ENCODE peak calls at places on chromosomes 7 and 10, in nine cellular contexts. V is A549, K is skeletal muscle cell, D is cardiac muscle cell, E is PC-3, I is fibroblast of lung, J is H7, L is astrocyte, R is MM.1S. O is an unnamed sample.

GRCh38 chr7:12327922-12328321 is 75.7 kb downstream of the VWDE start:
- DNase-seq in E (no peak), D (no peak), R (no peak), J (no peak), I (no peak), K (no peak), V (no peak), L (no peak), O (no peak)

GRCh38 chr10:58360412-58361004 is 24.7 kb upstream of the TFAM start:
- DNase-seq in V (no peak), R (no peak), J (no peak), K (no peak), L (no peak), I (no peak), E (peak), D (no peak), O (no peak)

GRCh38 chr7:141013345-141013715 is 1.4 kb downstream of the MRPS33 start:
- DNase-seq in J (no peak), D (no peak), R (peak), I (no peak), K (no peak), L (no peak), E (no peak), V (no peak), O (no peak)

GRCh38 chr10:106680061-106680460 is 484.4 kb downstream of the SORCS1 start:
- DNase-seq in V (no peak), R (no peak), I (no peak), J (no peak), K (no peak), L (no peak), D (no peak), E (no peak), O (no peak)

GRCh38 chr7:1847260-1848001 is 177.4 kb downstream of the ELFN1 start:
- DNase-seq in K (no peak), L (no peak), J (no peak), D (no peak), I (no peak), R (no peak), E (no peak), V (no peak), O (no peak)

GRCh38 chr10:88440541-88440940 is 142.6 kb downstream of the RNLS start:
- DNase-seq in J (no peak), L (no peak), K (no peak), R (no peak), D (no peak), E (no peak), V (no peak), I (no peak), O (no peak)

GRCh38 chr10:4770766-4771553 is 55.0 kb upstream of the AKR1E2 start:
- DNase-seq in J (no peak), R (no peak), V (peak), D (peak), K (peak), I (peak), E (peak), L (peak), O (peak)

GRCh38 chr7:113444281-113444680 is 325.9 kb upstream of the SMIM30 start:
- DNase-seq in K (no peak), J (no peak), I (no peak), L (no peak), D (no peak), R (no peak), V (no peak), E (no peak), O (no peak)

GRCh38 chr7:7884855-7885254 is 83.7 kb upstream of the GLCCI1 start:
- DNase-seq in E (peak), I (peak), L (peak), K (no peak), R (no peak), D (peak), J (no peak), V (no peak), O (no peak)

GRCh38 chr7:7770228-7770627 is 51.8 kb upstream of the RPA3 start:
- DNase-seq in E (no peak), I (peak), V (no peak), L (peak), K (peak), R (no peak), J (no peak), D (peak), O (no peak)

GRCh38 chr7:41879113-41879385 is 176.2 kb upstream of the INHBA start:
- DNase-seq in J (no peak), L (peak), K (no peak), R (no peak), I (peak), V (no peak), E (no peak), D (peak), O (no peak)

GRCh38 chr10:120945801-120946302 is 94.7 kb downstream of the WDR11 start:
- DNase-seq in J (no peak), V (no peak), R (no peak), K (no peak), D (peak), L (peak), I (peak), E (no peak), O (no peak)

GRCh38 chr10:125151824-125152634 is 8.3 kb downstream of the CTBP2 start:
- DNase-seq in V (no peak), I (no peak), E (no peak), L (no peak), D (no peak), R (no peak), K (no peak), J (peak), O (peak)

GRCh38 chr10:91778485-91778884 is 19.7 kb upstream of the TNKS2 start:
- DNase-seq in R (no peak), K (no peak), I (no peak), V (no peak), J (no peak), L (no peak), D (no peak), E (no peak), O (peak)

GRCh38 chr7:98913612-98914011 is 35.3 kb downstream of the TRRAP start:
- DNase-seq in J (no peak), V (no peak), L (peak), D (no peak), I (peak), R (no peak), K (no peak), E (peak), O (no peak)

GRCh38 chr7:1654738-1655490 is 15.2 kb upstream of the ELFN1 start:
- DNase-seq in E (no peak), V (no peak), K (no peak), R (no peak), I (no peak), J (peak), D (no peak), L (no peak), O (no peak)

GRCh38 chr7:41820117-41820671 is 117.3 kb upstream of the INHBA start:
- DNase-seq in I (no peak), J (no peak), V (no peak), L (no peak), R (no peak), K (no peak), D (no peak), E (no peak), O (no peak)

GRCh38 chr7:129612112-129613015 is 844 bp downstream of the NRF1 start:
- DNase-seq in E (peak), L (no peak), J (no peak), K (no peak), V (peak), D (peak), R (peak), I (peak), O (peak)

GRCh38 chr7:56287429-56288138 is 171.4 kb upstream of the NUPR2 start:
- DNase-seq in K (no peak), I (no peak), J (no peak), E (no peak), R (no peak), L (no peak), V (no peak), D (no peak), O (no peak)

GRCh38 chr7:20217193-20217948 is at the start of gene MACC1:
- DNase-seq in I (no peak), K (no peak), E (peak), L (no peak), J (no peak), R (peak), V (no peak), D (no peak), O (peak)

GRCh38 chr7:32330602-32331001 is 159.6 kb downstream of the LSM5 start:
- DNase-seq in R (no peak), L (no peak), J (no peak), I (no peak), K (no peak), D (no peak), V (no peak), E (no peak), O (no peak)

GRCh38 chr7:123770378-123770777 is 21.6 kb upstream of the WASL start:
- DNase-seq in J (no peak), E (peak), V (peak), R (no peak), D (peak), I (peak), L (peak), K (peak), O (no peak)

GRCh38 chr10:110254467-110254866 is 47.1 kb downstream of the MXI1 start:
- DNase-seq in K (no peak), L (no peak), E (no peak), D (no peak), V (no peak), J (no peak), I (no peak), R (peak), O (no peak)

GRCh38 chr10:14063531-14064317 is 267.0 kb downstream of the FRMD4A start:
- DNase-seq in R (no peak), V (no peak), E (no peak), K (peak), I (peak), D (peak), J (no peak), L (peak), O (no peak)

GRCh38 chr7:29596593-29597178 is 33.1 kb downstream of the PRR15 start:
- DNase-seq in R (no peak), D (peak), I (peak), V (no peak), J (no peak), L (peak), E (no peak), K (no peak), O (no peak)

DNA sequence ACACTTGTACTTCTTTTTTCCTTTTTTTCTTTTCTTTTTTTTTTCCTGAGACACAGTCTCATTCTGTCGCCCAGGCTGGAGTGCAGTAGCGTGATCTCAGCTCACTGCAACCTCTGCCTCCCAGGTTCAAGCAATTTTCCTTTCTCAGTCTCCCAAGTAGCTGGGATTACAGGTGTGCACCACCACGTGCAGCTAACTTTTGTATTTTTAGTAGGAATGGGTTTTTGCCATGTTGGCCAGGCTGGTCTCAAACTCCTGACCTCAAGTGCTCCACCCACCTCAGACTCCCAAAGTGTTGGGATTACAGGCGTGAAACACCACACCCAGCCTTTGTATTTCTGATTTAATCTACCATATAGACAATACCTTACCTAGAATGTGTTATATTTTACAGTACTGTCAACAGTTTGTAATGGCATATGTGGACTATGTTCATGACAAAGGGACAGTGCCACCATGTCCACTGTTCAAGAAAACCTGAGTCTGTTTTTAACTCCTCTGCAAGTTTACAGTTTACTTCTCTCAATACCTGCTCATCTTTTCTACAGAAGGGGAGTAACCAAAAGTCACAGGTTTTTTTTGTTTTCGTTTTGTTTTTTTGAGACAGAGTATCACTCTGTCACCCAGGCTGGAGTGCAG is 223.8 kb upstream of the KLF14 start:
- DNase-seq in D (no peak), L (no peak), K (no peak), I (no peak), R (no peak), J (no peak), E (no peak), V (no peak), O (no peak)
- H3K4me3 ChIP-seq in D (no peak), L (no peak), K (no peak), I (no peak), R (no peak), J (no peak), E (no peak), V (no peak), O (no peak)

GRCh38 chr7:18040196-18040595 is 12.6 kb upstream of the PRPS1L1 start:
- DNase-seq in L (peak), I (peak), R (no peak), D (peak), K (peak), E (peak), J (no peak), V (no peak), O (no peak)

GRCh38 chr7:18041202-18041601 is 13.6 kb upstream of the PRPS1L1 start:
- DNase-seq in D (no peak), R (no peak), V (no peak), J (no peak), K (no peak), L (no peak), I (no peak), E (peak), O (no peak)

GRCh38 chr7:18049262-18049661 is 21.6 kb upstream of the PRPS1L1 start:
- DNase-seq in D (no peak), J (no peak), R (no peak), L (no peak), K (no peak), V (no peak), E (no peak), I (no peak), O (no peak)

GRCh38 chr7:18045171-18045570 is 17.5 kb upstream of the PRPS1L1 start:
- DNase-seq in E (no peak), D (no peak), K (no peak), I (no peak), L (no peak), J (no peak), R (no peak), V (no peak), O (no peak)
- H3K4me3 ChIP-seq in E (no peak), D (no peak), K (no peak), I (no peak), L (no peak), J (no peak), R (no peak), V (no peak), O (no peak)

DNA sequence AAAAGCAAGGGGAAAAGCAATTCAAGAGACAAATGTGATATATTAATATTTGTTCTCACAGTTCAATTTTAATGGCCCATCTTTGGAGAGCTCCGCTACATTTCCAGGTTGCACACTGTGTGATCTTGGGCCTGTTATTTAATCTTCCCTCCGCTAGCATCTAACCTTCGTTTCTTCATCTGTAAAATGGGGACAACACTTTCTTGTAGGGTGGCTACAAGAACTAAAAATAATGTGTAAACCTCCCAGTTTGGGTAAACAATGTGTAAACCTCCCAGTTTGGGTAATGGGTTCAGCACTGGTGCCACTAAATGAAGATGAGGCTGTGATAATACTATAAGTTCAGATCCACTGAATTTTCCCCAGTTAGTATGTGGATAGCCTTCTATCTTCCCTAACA is 99.5 kb downstream of the CDK6 start:
- DNase-seq in R (no peak), I (no peak), K (no peak), V (no peak), J (no peak), D (no peak), E (no peak), L (no peak), O (no peak)
- H3K4me3 ChIP-seq in R (no peak), I (no peak), K (no peak), V (no peak), J (no peak), D (no peak), E (no peak), L (no peak), O (no peak)

GRCh38 chr10:46541017-46541661 is 15.3 kb downstream of the GPRIN2 start:
- DNase-seq in E (no peak), I (peak), J (peak), L (no peak), V (peak), K (no peak), D (peak), R (no peak), O (peak)
- H3K4me3 ChIP-seq in E (no peak), I (no peak), J (peak), L (peak), V (peak), K (peak), D (peak), R (no peak), O (peak)

GRCh38 chr10:42753507-42754154 is 29.0 kb upstream of the BMS1 start:
- DNase-seq in I (no peak), D (no peak), J (peak), R (no peak), K (no peak), V (peak), E (no peak), L (no peak), O (peak)

GRCh38 chr10:42753126-42753506 is 29.5 kb upstream of the BMS1 start:
- DNase-seq in J (peak), D (peak), E (peak), V (peak), R (no peak), K (peak), L (peak), I (peak), O (peak)

GRCh38 chr10:42755591-42756093 is 27.0 kb upstream of the BMS1 start:
- DNase-seq in R (no peak), J (no peak), E (no peak), I (no peak), L (no peak), K (no peak), V (no peak), D (no peak), O (no peak)

GRCh38 chr10:42754155-42755027 is 28.2 kb upstream of the BMS1 start:
- DNase-seq in L (no peak), E (no peak), I (peak), D (peak), J (peak), R (no peak), V (peak), K (no peak), O (peak)

GRCh38 chr10:42755028-42755451 is 27.6 kb upstream of the BMS1 start:
- DNase-seq in K (no peak), R (no peak), L (no peak), J (peak), E (no peak), I (no peak), V (no peak), D (no peak), O (peak)
- H3K4me3 ChIP-seq in K (peak), R (no peak), L (no peak), J (peak), E (no peak), I (no peak), V (peak), D (peak), O (peak)

DNA sequence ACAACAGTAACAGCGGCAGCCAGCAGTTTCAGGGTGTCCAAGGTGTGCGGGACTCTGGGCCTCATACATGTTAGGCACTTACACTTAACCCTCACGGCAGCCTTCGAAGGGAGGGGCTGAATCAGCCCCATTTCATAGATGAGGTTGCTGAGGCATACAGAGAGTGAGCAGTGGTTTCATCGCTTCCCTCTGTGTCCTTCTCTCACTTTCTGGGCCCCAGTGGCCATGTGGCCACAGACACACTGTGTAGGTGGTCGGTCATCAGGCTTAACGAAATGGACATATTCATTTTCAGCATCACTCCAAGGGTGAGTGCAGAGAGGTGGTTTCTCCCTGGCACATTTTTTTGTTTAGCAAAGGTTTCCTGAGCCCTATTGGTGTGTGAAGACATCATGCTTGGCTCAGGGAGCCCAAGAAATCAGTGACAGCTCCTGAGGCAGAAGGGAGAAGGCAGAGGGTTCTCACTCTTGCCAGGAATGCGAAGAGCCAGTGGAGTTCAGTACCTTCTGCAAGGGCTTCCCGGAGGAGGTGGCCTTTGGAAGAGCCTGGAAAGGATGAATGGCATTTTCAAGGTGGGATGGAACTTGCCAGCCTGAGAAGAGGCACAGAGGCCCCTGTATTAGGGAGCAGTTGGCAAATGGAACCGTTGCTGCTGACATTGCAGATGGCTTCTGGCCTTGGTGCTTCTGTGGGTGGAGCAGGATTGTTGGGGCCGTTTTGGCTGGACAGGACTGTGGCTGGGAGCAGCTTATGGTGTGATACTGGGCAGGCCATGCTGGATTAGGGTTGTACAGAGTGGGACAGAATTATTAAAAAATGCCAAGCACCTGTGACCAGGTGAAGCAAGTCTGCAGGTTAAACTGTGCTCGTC is 61.7 kb upstream of the PPIF start:
- DNase-seq in K (no peak), L (no peak), D (no peak), E (no peak), I (no peak), V (no peak), J (no peak), R (no peak), O (no peak)
- H3K4me3 ChIP-seq in K (no peak), L (no peak), D (no peak), E (no peak), I (no peak), V (no peak), J (no peak), R (no peak), O (no peak)

GRCh38 chr7:45124351-45124750 is 12.9 kb upstream of the TBRG4 start:
- DNase-seq in E (no peak), K (no peak), L (no peak), I (no peak), D (no peak), R (no peak), V (no peak), J (peak), O (no peak)

GRCh38 chr7:45125193-45125904 is 13.9 kb upstream of the TBRG4 start:
- DNase-seq in K (no peak), R (no peak), E (no peak), L (no peak), J (no peak), V (no peak), I (no peak), D (no peak), O (no peak)

GRCh38 chr7:45129181-45129800 is 17.8 kb upstream of the TBRG4 start:
- DNase-seq in L (no peak), K (no peak), I (no peak), J (peak), R (no peak), V (no peak), D (no peak), E (no peak), O (no peak)

GRCh38 chr7:45126201-45126600 is 14.7 kb upstream of the TBRG4 start:
- DNase-seq in I (no peak), K (no peak), L (no peak), E (no peak), J (no peak), D (no peak), V (no peak), R (no peak), O (no peak)

DNA sequence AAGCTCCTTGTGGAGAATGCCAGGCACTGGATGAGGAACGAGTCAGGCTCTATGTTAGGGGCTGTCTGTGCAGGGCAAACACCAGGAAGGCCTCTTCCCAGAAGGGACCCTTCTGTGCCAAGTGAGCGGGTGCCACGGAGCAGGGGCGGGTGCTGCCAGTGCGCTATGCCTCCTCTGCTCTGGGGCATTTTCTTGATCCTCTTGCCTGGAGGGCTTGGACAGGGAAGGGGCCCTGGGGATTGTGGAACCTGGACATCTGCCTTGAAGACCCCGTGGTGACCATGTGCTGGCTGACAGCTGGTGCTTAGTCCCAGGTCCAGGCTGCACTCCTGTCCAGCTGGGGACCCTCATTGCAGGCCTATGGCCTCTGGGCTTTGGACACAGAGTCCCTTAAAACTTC is 15.4 kb upstream of the TBRG4 start:
- DNase-seq in V (no peak), L (no peak), D (no peak), I (no peak), K (no peak), E (no peak), J (no peak), R (no peak), O (no peak)
- H3K4me3 ChIP-seq in V (no peak), L (no peak), D (no peak), I (no peak), K (no peak), E (no peak), J (no peak), R (no peak), O (no peak)

O was measured in GM23338.